ENCODE peak calls at places on chromosomes 13 and 19, in nine cellular contexts. One of them, this sample, is unnamed.

GRCh38 chr13:99969934-99970760 is 1.4 kb downstream of the ZIC5 start:
- DNase-seq in mammary epithelial cell: peak; percentile 27
- DNase-seq in AG09309: no peak
- DNase-seq in ascending aorta: no peak
- DNase-seq in fibroblast of pulmonary artery: no peak
- DNase-seq in esophagus squamous epithelium: no peak
- DNase-seq in B cell: no peak
- DNase-seq in choroid plexus epithelial cell: peak; percentile 72
- DNase-seq in Calu3: peak; percentile 45
- DNase-seq in this sample: no peak

GRCh38 chr13:39776439-39776838 is 121.0 kb downstream of the COG6 start:
- DNase-seq in mammary epithelial cell: peak; percentile 75
- DNase-seq in AG09309: peak; percentile 58
- DNase-seq in ascending aorta: no peak
- DNase-seq in fibroblast of pulmonary artery: peak; percentile 70
- DNase-seq in esophagus squamous epithelium: no peak
- DNase-seq in B cell: no peak
- DNase-seq in choroid plexus epithelial cell: peak; percentile 93
- DNase-seq in Calu3: no peak
- DNase-seq in this sample: peak; percentile 30

GRCh38 chr13:30933334-30933681 is 852 bp downstream of the TEX26 start:
- DNase-seq in mammary epithelial cell: no peak
- DNase-seq in AG09309: no peak
- DNase-seq in ascending aorta: no peak
- DNase-seq in fibroblast of pulmonary artery: no peak
- DNase-seq in esophagus squamous epithelium: no peak
- DNase-seq in B cell: no peak
- DNase-seq in choroid plexus epithelial cell: no peak
- DNase-seq in Calu3: no peak
- DNase-seq in this sample: no peak

GRCh38 chr13:35518337-35518736 is 41.8 kb upstream of the MAB21L1 start:
- DNase-seq in mammary epithelial cell: no peak
- DNase-seq in AG09309: peak; percentile 44
- DNase-seq in ascending aorta: no peak
- DNase-seq in fibroblast of pulmonary artery: no peak
- DNase-seq in esophagus squamous epithelium: no peak
- DNase-seq in B cell: no peak
- DNase-seq in choroid plexus epithelial cell: peak; percentile 9
- DNase-seq in Calu3: no peak
- DNase-seq in this sample: no peak

GRCh38 chr13:34734932-34735331 is 207.1 kb upstream of the NBEA start:
- DNase-seq in mammary epithelial cell: peak; percentile 54
- DNase-seq in AG09309: no peak
- DNase-seq in ascending aorta: no peak
- DNase-seq in fibroblast of pulmonary artery: no peak
- DNase-seq in esophagus squamous epithelium: no peak
- DNase-seq in B cell: no peak
- DNase-seq in choroid plexus epithelial cell: no peak
- DNase-seq in Calu3: no peak
- DNase-seq in this sample: no peak

GRCh38 chr13:78603240-78603947 is at the start of gene POU4F1:
- DNase-seq in mammary epithelial cell: peak; percentile 47
- DNase-seq in AG09309: no peak
- DNase-seq in ascending aorta: no peak
- DNase-seq in fibroblast of pulmonary artery: peak; percentile 29
- DNase-seq in esophagus squamous epithelium: no peak
- DNase-seq in B cell: peak; percentile 57
- DNase-seq in choroid plexus epithelial cell: no peak
- DNase-seq in Calu3: peak; percentile 74
- DNase-seq in this sample: peak; percentile 88

GRCh38 chr13:33761744-33762143 is 56.2 kb upstream of the RFC3 start:
- DNase-seq in mammary epithelial cell: peak; percentile 12
- DNase-seq in AG09309: no peak
- DNase-seq in ascending aorta: no peak
- DNase-seq in fibroblast of pulmonary artery: no peak
- DNase-seq in esophagus squamous epithelium: no peak
- DNase-seq in B cell: no peak
- DNase-seq in choroid plexus epithelial cell: peak; percentile 61
- DNase-seq in Calu3: no peak
- DNase-seq in this sample: no peak

GRCh38 chr19:49155830-49156346 is 692 bp upstream of the HRC start:
- DNase-seq in mammary epithelial cell: no peak
- DNase-seq in AG09309: no peak
- DNase-seq in ascending aorta: no peak
- DNase-seq in fibroblast of pulmonary artery: no peak
- DNase-seq in esophagus squamous epithelium: no peak
- DNase-seq in B cell: no peak
- DNase-seq in choroid plexus epithelial cell: no peak
- DNase-seq in Calu3: no peak
- DNase-seq in this sample: no peak

GRCh38 chr13:27403727-27404385 is 20.6 kb upstream of the GTF3A start:
- DNase-seq in mammary epithelial cell: no peak
- DNase-seq in AG09309: no peak
- DNase-seq in ascending aorta: no peak
- DNase-seq in fibroblast of pulmonary artery: no peak
- DNase-seq in esophagus squamous epithelium: no peak
- DNase-seq in B cell: no peak
- DNase-seq in choroid plexus epithelial cell: no peak
- DNase-seq in Calu3: no peak
- DNase-seq in this sample: no peak

GRCh38 chr13:27405521-27406134 is 18.8 kb upstream of the GTF3A start:
- DNase-seq in mammary epithelial cell: no peak
- DNase-seq in AG09309: no peak
- DNase-seq in ascending aorta: no peak
- DNase-seq in fibroblast of pulmonary artery: no peak
- DNase-seq in esophagus squamous epithelium: no peak
- DNase-seq in B cell: no peak
- DNase-seq in choroid plexus epithelial cell: no peak
- DNase-seq in Calu3: no peak
- DNase-seq in this sample: no peak

GRCh38 chr13:27404680-27405079 is 19.7 kb upstream of the GTF3A start:
- DNase-seq in mammary epithelial cell: no peak
- DNase-seq in AG09309: no peak
- DNase-seq in ascending aorta: no peak
- DNase-seq in fibroblast of pulmonary artery: no peak
- DNase-seq in esophagus squamous epithelium: no peak
- DNase-seq in B cell: no peak
- DNase-seq in choroid plexus epithelial cell: no peak
- DNase-seq in Calu3: no peak
- DNase-seq in this sample: no peak

GRCh38 chr13:27408074-27408473 is 16.3 kb upstream of the GTF3A start:
- DNase-seq in mammary epithelial cell: no peak
- DNase-seq in AG09309: no peak
- DNase-seq in ascending aorta: peak; percentile 25
- DNase-seq in fibroblast of pulmonary artery: no peak
- DNase-seq in esophagus squamous epithelium: no peak
- DNase-seq in B cell: no peak
- DNase-seq in choroid plexus epithelial cell: no peak
- DNase-seq in Calu3: no peak
- DNase-seq in this sample: no peak

DNA sequence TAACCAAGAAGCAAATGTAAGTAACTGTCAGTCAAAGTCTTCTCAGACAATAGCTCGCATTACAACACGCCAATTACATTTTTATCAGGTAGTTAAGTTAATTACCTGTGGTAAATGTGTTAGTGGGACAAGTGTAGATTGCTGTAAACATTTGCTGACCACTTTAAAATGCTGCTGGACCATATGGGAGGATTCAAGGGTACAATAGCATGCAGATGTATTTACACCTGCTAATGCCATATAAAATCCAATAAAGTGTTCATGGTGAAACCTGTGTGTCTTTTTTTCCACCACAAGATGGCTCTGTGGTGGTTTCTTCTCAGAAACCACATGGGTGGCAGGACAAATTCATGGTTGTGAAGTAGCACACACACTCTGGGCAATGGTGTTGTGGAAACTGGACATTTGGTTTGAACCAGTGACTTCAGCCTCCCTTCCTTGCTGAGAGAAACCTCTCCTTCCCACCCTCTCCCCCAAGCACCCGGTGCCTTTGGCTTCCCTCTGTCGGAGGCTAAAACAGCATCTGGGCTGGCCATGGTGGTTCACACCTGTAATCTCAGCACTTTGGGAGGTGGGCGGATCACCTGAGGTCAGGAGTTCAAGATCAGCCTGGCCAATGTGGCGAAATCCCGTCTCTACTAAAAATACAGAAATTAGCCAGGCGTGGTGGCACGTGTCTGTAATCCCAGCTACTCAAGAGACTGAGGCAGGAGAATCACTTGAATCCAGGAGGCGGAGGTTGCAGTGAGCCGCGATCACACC is 18.1 kb upstream of the GTF3A start:
- DNase-seq in mammary epithelial cell: peak; percentile 35
- DNase-seq in AG09309: no peak
- DNase-seq in ascending aorta: peak; percentile 52
- DNase-seq in fibroblast of pulmonary artery: peak; percentile 61
- DNase-seq in esophagus squamous epithelium: no peak
- DNase-seq in B cell: peak; percentile 62
- DNase-seq in choroid plexus epithelial cell: peak; percentile 72
- DNase-seq in Calu3: no peak
- DNase-seq in this sample: peak; percentile 53
- TF ChIP-seq CTCF in mammary epithelial cell: peak; percentile 68
- TF ChIP-seq CTCF in AG09309: peak; percentile 59
- TF ChIP-seq CTCF in ascending aorta: peak; percentile 8
- TF ChIP-seq CTCF in fibroblast of pulmonary artery: peak; percentile 69
- TF ChIP-seq CTCF in esophagus squamous epithelium: peak; percentile 51
- TF ChIP-seq CTCF in B cell: peak; percentile 68
- TF ChIP-seq CTCF in choroid plexus epithelial cell: peak; percentile 68
- TF ChIP-seq CTCF in Calu3: peak; percentile 24
- TF ChIP-seq CTCF in this sample: peak; percentile 39

DNA sequence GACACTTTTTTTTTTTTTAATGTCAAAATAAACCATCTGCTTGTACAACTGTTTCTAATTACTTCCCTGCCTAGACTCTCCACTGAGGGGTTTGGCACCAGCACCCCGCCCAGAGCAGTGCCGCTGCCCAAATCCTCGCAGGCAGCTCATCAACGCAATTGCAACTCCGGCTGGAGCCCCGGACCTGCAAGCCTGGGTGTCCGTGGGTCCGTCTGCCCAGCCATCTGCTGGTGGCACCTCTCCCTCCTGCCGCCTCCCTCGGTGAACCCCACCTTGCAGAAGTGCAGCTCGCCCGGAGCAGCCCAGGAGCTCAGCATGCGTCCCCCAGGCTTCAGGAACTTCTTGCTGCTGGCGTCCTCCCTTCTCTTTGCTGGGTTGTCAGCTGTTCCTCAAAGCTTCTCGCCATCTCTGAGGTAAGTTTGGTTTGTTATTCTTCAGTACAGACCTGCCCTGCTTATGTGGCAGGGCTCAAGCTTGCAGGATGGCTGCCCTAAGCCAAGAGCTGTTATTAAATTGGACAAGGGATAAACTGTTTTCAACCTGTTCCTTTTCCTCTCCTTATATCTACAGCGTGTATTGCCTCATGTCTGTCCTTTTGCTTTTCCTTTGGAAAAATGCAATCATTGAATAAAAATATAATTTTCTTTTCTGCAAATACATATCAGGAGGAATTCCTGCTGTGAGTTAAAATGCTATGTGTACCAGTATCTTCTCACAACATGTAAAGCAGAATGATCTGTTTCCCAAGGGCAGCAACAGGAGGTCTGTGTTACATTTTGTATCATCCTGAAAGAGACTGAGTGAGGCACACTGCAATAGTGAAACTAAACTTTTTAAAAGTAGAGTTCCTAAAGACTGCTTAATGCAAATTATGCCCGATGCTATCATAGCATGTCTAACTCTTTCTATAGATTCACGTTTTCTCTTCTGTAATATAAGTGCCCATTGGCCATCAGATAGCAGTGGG is at the start of gene ITGBL1:
- DNase-seq in mammary epithelial cell: peak; percentile 55
- DNase-seq in AG09309: no peak
- DNase-seq in ascending aorta: peak; percentile 71
- DNase-seq in fibroblast of pulmonary artery: peak; percentile 17
- DNase-seq in esophagus squamous epithelium: no peak
- DNase-seq in B cell: no peak
- DNase-seq in choroid plexus epithelial cell: peak; percentile 64
- DNase-seq in Calu3: no peak
- DNase-seq in this sample: peak; percentile 23
- TF ChIP-seq CTCF in mammary epithelial cell: no peak
- TF ChIP-seq CTCF in AG09309: peak; percentile 1
- TF ChIP-seq CTCF in ascending aorta: no peak
- TF ChIP-seq CTCF in fibroblast of pulmonary artery: no peak
- TF ChIP-seq CTCF in esophagus squamous epithelium: no peak
- TF ChIP-seq CTCF in B cell: no peak
- TF ChIP-seq CTCF in choroid plexus epithelial cell: peak; percentile 6
- TF ChIP-seq CTCF in Calu3: no peak
- TF ChIP-seq CTCF in this sample: no peak

DNA sequence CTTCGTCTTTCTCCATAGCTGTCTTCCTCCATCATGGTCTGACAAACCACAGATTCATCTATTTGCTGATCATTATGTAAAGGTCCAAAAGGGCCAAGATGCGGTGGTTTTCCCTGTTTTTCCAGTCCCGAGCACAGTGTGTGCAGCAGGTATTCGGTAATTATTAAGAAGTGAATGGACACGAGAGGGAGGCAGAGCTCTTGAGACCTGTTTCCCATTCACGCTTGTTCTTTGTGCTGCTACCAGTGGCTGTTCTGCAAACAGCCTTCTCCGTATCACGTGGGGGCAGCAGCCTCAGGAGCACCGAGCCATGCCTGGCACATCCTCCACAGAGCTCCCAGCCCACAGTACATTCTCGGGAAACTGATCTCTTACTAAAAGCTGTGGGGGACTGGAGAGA is 50.3 kb downstream of the CCDC70 start:
- DNase-seq in mammary epithelial cell: no peak
- DNase-seq in AG09309: no peak
- DNase-seq in ascending aorta: no peak
- DNase-seq in fibroblast of pulmonary artery: no peak
- DNase-seq in esophagus squamous epithelium: no peak
- DNase-seq in B cell: no peak
- DNase-seq in choroid plexus epithelial cell: peak; percentile 26
- DNase-seq in Calu3: no peak
- DNase-seq in this sample: no peak
- TF ChIP-seq CTCF in mammary epithelial cell: peak; percentile 20
- TF ChIP-seq CTCF in AG09309: no peak
- TF ChIP-seq CTCF in ascending aorta: no peak
- TF ChIP-seq CTCF in fibroblast of pulmonary artery: no peak
- TF ChIP-seq CTCF in esophagus squamous epithelium: no peak
- TF ChIP-seq CTCF in B cell: no peak
- TF ChIP-seq CTCF in choroid plexus epithelial cell: no peak
- TF ChIP-seq CTCF in Calu3: no peak
- TF ChIP-seq CTCF in this sample: no peak

GRCh38 chr13:113784645-113785024 is 25.6 kb downstream of the TMEM255B start:
- DNase-seq in mammary epithelial cell: no peak
- DNase-seq in AG09309: no peak
- DNase-seq in ascending aorta: no peak
- DNase-seq in fibroblast of pulmonary artery: no peak
- DNase-seq in esophagus squamous epithelium: no peak
- DNase-seq in B cell: no peak
- DNase-seq in choroid plexus epithelial cell: no peak
- DNase-seq in Calu3: no peak
- DNase-seq in this sample: no peak

GRCh38 chr13:113783966-113784644 is 25.1 kb downstream of the TMEM255B start:
- DNase-seq in mammary epithelial cell: no peak
- DNase-seq in AG09309: no peak
- DNase-seq in ascending aorta: no peak
- DNase-seq in fibroblast of pulmonary artery: no peak
- DNase-seq in esophagus squamous epithelium: no peak
- DNase-seq in B cell: no peak
- DNase-seq in choroid plexus epithelial cell: no peak
- DNase-seq in Calu3: no peak
- DNase-seq in this sample: no peak

GRCh38 chr13:113783482-113783881 is 24.5 kb downstream of the TMEM255B start:
- DNase-seq in mammary epithelial cell: no peak
- DNase-seq in AG09309: no peak
- DNase-seq in ascending aorta: no peak
- DNase-seq in fibroblast of pulmonary artery: no peak
- DNase-seq in esophagus squamous epithelium: no peak
- DNase-seq in B cell: no peak
- DNase-seq in choroid plexus epithelial cell: no peak
- DNase-seq in Calu3: no peak
- DNase-seq in this sample: no peak

GRCh38 chr13:113782472-113782871 is 23.4 kb downstream of the TMEM255B start:
- DNase-seq in mammary epithelial cell: no peak
- DNase-seq in AG09309: no peak
- DNase-seq in ascending aorta: no peak
- DNase-seq in fibroblast of pulmonary artery: no peak
- DNase-seq in esophagus squamous epithelium: no peak
- DNase-seq in B cell: no peak
- DNase-seq in choroid plexus epithelial cell: no peak
- DNase-seq in Calu3: no peak
- DNase-seq in this sample: no peak

GRCh38 chr13:113781571-113781970 is 22.5 kb downstream of the TMEM255B start:
- DNase-seq in mammary epithelial cell: peak; percentile 75
- DNase-seq in AG09309: no peak
- DNase-seq in ascending aorta: no peak
- DNase-seq in fibroblast of pulmonary artery: no peak
- DNase-seq in esophagus squamous epithelium: no peak
- DNase-seq in B cell: no peak
- DNase-seq in choroid plexus epithelial cell: no peak
- DNase-seq in Calu3: no peak
- DNase-seq in this sample: no peak
- TF ChIP-seq CTCF in mammary epithelial cell: no peak
- TF ChIP-seq CTCF in AG09309: no peak
- TF ChIP-seq CTCF in ascending aorta: no peak
- TF ChIP-seq CTCF in fibroblast of pulmonary artery: no peak
- TF ChIP-seq CTCF in esophagus squamous epithelium: no peak
- TF ChIP-seq CTCF in B cell: no peak
- TF ChIP-seq CTCF in choroid plexus epithelial cell: no peak
- TF ChIP-seq CTCF in Calu3: no peak
- TF ChIP-seq CTCF in this sample: no peak